ENCODE peak calls at places on chromosome 11, in nine cellular contexts. N, V, T, I, D, E, L, W and J are unnamed samples.

GRCh38 chr11:11510939-11511338 is 110.9 kb downstream of the GALNT18 start:
- DNase-seq in N (peak; percentile 46), V (no peak), T (no peak), I (no peak), D (peak; percentile 5), E (no peak), L (peak; percentile 37), W (no peak), J (no peak)

GRCh38 chr11:304915-305833 is 2.4 kb upstream of the IFITM2 start:
- DNase-seq in N (peak; percentile 81), V (peak; percentile 84), T (peak; percentile 77), I (peak; percentile 85), D (peak; percentile 94), E (peak; percentile 75), L (peak; percentile 88), W (peak; percentile 74), J (peak; percentile 67)

GRCh38 chr11:77542296-77542695 is 47.5 kb upstream of the AQP11 start:
- DNase-seq in N (no peak), V (no peak), T (no peak), I (no peak), D (no peak), E (no peak), L (no peak), W (no peak), J (peak; percentile 7)

GRCh38 chr11:18014876-18015275 is 2.0 kb upstream of the SERGEF start:
- DNase-seq in N (no peak), V (no peak), T (no peak), I (no peak), D (no peak), E (no peak), L (no peak), W (no peak), J (no peak)

GRCh38 chr11:115081972-115082371 is 403.6 kb downstream of the NXPE2 start:
- DNase-seq in N (no peak), V (no peak), T (no peak), I (no peak), D (no peak), E (no peak), L (no peak), W (no peak), J (no peak)

GRCh38 chr11:59145534-59145933 is 2.9 kb downstream of the FAM111A start:
- DNase-seq in N (no peak), V (no peak), T (no peak), I (no peak), D (no peak), E (no peak), L (no peak), W (no peak), J (no peak)

GRCh38 chr11:112961751-112962747 is 829 bp downstream of the NCAM1 start:
- DNase-seq in N (peak; percentile 69), V (peak; percentile 75), T (no peak), I (peak; percentile 36), D (peak; percentile 49), E (peak; percentile 39), L (peak; percentile 29), W (no peak), J (no peak)

GRCh38 chr11:31797227-31798056 is 13.7 kb downstream of the PAX6 start:
- DNase-seq in N (peak; percentile 60), V (no peak), T (no peak), I (no peak), D (no peak), E (no peak), L (no peak), W (no peak), J (no peak)

GRCh38 chr11:132177106-132177505 is 806.7 kb downstream of the NTM start:
- DNase-seq in N (peak; percentile 67), V (no peak), T (no peak), I (no peak), D (peak; percentile 80), E (no peak), L (no peak), W (peak; percentile 25), J (no peak)

GRCh38 chr11:12503886-12504285 is 126.5 kb downstream of the PARVA start:
- DNase-seq in N (no peak), V (no peak), T (no peak), I (no peak), D (no peak), E (no peak), L (no peak), W (no peak), J (no peak)

DNA sequence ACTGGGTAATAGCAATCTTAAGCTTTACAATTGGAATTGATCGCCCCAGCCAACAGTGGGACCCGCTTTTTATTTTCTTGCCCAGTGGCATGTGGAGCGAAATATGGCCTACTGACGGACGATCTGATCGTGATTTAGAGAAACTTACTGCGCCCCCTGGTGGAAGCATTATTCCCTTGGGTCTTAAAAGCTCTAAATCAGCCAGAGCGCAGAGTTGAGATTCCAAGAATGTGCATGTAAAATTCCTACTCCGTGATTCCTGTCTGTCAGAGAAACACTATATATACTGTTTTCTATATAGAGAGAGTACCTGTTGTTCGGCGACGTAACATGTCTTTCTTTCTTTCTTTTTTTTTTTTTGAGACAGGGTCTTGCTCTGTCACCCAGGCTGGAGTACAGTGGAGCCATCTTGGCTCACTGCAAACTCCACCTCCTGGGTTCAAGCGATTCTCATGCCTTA is 3.7 kb upstream of the DPF2 start:
- DNase-seq in N (peak; percentile 97), V (peak; percentile 80), T (peak; percentile 91), I (peak; percentile 81), D (peak; percentile 100), E (peak; percentile 76), L (peak; percentile 98), W (peak; percentile 92), J (peak; percentile 80)
- TF ChIP-seq CTCF in N (peak; percentile 82), V (peak; percentile 79), T (peak; percentile 72), I (peak; percentile 64), D (peak; percentile 95), E (peak; percentile 87), L (peak; percentile 90), W (peak; percentile 70), J (peak; percentile 71)

DNA sequence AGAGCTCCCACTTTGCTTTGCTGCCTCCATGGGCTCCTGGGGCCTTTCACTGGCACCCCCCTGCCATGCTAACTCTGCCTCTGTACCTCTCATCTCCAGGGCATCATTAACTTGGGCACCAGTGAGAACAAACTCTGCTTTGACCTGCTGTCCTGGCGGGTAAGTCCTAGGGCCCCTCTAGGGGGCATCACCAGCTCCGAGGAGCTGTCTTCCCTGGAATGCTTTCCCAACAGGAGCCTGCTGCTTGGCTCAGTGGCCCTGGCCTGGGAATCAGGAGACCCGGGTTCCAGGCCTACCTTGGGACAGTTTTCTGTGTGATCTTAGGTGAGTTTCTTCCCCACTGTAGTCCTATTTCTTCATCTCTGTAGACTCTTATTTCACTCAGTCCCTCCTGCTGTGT is 5.1 kb downstream of the ACCS start:
- DNase-seq in N (no peak), V (no peak), T (no peak), I (no peak), D (peak; percentile 52), E (peak; percentile 51), L (no peak), W (no peak), J (no peak)
- TF ChIP-seq CTCF in N (no peak), V (no peak), T (no peak), I (no peak), D (peak; percentile 43), E (peak; percentile 51), L (no peak), W (no peak), J (no peak)

GRCh38 chr11:134554861-134555260 is 142.8 kb upstream of the B3GAT1 start:
- DNase-seq in N (no peak), V (no peak), T (no peak), I (no peak), D (no peak), E (no peak), L (peak; percentile 2), W (no peak), J (no peak)

GRCh38 chr11:134557571-134558257 is 145.7 kb upstream of the B3GAT1 start:
- DNase-seq in N (no peak), V (no peak), T (no peak), I (no peak), D (no peak), E (no peak), L (no peak), W (no peak), J (no peak)

GRCh38 chr11:134555510-134555909 is 143.5 kb upstream of the B3GAT1 start:
- DNase-seq in N (no peak), V (no peak), T (no peak), I (no peak), D (no peak), E (no peak), L (peak; percentile 10), W (no peak), J (no peak)

GRCh38 chr11:134554106-134554505 is 142.1 kb upstream of the B3GAT1 start:
- DNase-seq in N (no peak), V (no peak), T (no peak), I (no peak), D (no peak), E (no peak), L (peak; percentile 7), W (no peak), J (no peak)

DNA sequence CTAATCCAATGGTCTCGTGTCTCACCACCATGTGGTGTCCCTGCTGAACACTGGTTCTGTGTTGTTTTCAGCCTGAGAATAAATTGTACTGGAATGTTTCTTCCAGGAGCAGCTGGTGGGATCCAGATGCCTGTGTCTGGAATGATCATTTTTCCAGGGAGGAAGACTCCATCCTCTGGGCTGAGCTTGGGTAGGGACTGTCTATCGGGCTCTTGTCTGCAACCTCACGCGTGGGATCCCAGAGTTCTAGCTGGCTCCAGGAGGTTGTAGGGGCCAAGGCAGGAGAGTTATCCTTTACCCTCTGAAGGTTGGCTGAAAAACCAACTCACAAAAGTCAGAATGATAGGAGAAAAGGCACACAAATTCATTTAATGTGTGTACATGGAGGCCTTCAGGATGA is 144.1 kb upstream of the B3GAT1 start:
- DNase-seq in N (no peak), V (no peak), T (no peak), I (no peak), D (no peak), E (no peak), L (peak; percentile 5), W (no peak), J (no peak)
- TF ChIP-seq CTCF in N (no peak), V (no peak), T (no peak), I (no peak), D (no peak), E (no peak), L (no peak), W (no peak), J (no peak)

GRCh38 chr11:42631223-42631843 is 680.5 kb upstream of the API5 start:
- DNase-seq in N (peak; percentile 34), V (no peak), T (no peak), I (no peak), D (peak; percentile 40), E (no peak), L (peak; percentile 37), W (no peak), J (no peak)
- TF ChIP-seq CTCF in N (peak; percentile 66), V (no peak), T (no peak), I (no peak), D (peak; percentile 52), E (peak; percentile 68), L (no peak), W (no peak), J (no peak)

GRCh38 chr11:61797263-61797944 is 4.7 kb downstream of the FEN1 start:
- DNase-seq in N (peak; percentile 78), V (peak; percentile 76), T (peak; percentile 86), I (peak; percentile 69), D (peak; percentile 85), E (peak; percentile 69), L (peak; percentile 91), W (peak; percentile 84), J (peak; percentile 67)
- TF ChIP-seq CTCF in N (peak; percentile 94), V (peak; percentile 87), T (peak; percentile 80), I (peak; percentile 73), D (peak; percentile 99), E (peak; percentile 92), L (peak; percentile 81), W (peak; percentile 66), J (peak; percentile 76)

GRCh38 chr11:61482513-61482912 is 26.0 kb upstream of the LRRC10B start:
- DNase-seq in N (peak; percentile 74), V (no peak), T (no peak), I (peak; percentile 60), D (peak; percentile 87), E (peak; percentile 89), L (no peak), W (peak; percentile 29), J (no peak)
- TF ChIP-seq CTCF in N (peak; percentile 79), V (peak; percentile 42), T (no peak), I (peak; percentile 66), D (peak; percentile 81), E (peak; percentile 89), L (peak; percentile 24), W (peak; percentile 71), J (peak; percentile 59)